ENCODE peak calls at places on chromosomes 1 and 21, in four cellular contexts. P is A549, Y is WTC11, D is K562. I is an unnamed sample.

GRCh38 chr1:227902641-227902990 is 45.1 kb downstream of the WNT9A start:
- DNase-seq in P (no peak), Y (no peak), D (no peak), I (no peak)

GRCh38 chr1:154320882-154321608 is at the start of gene AQP10:
- DNase-seq in P (no peak), Y (no peak), D (peak), I (peak)

GRCh38 chr1:37274896-37275631 is 199.3 kb upstream of the ZC3H12A start:
- DNase-seq in P (no peak), Y (no peak), D (peak), I (no peak)

GRCh38 chr1:103341377-103341880 is 184.1 kb upstream of the RNPC3 start:
- DNase-seq in P (no peak), Y (no peak), D (no peak), I (no peak)

GRCh38 chr1:64093941-64094340 is 109.5 kb upstream of the UBE2U start:
- DNase-seq in P (no peak), Y (no peak), D (no peak), I (no peak)

GRCh38 chr1:246295968-246296367 is 211.1 kb downstream of the SMYD3 start:
- DNase-seq in P (no peak), Y (no peak), D (no peak), I (no peak)

GRCh38 chr1:182102042-182102416 is 40.5 kb upstream of the ZNF648 start:
- DNase-seq in P (no peak), Y (no peak), D (no peak), I (no peak)

GRCh38 chr1:214833357-214833756 is 230.4 kb downstream of the CENPF start:
- DNase-seq in P (peak), Y (no peak), D (no peak), I (peak)

GRCh38 chr1:42730988-42731387 is 9.0 kb downstream of the CLDN19 start:
- DNase-seq in P (peak), Y (no peak), D (peak), I (no peak)

GRCh38 chr1:21638531-21639341 is 30.4 kb downstream of the RAP1GAP start:
- DNase-seq in P (peak), Y (no peak), D (peak), I (peak)

GRCh38 chr1:200040516-200041138 is 13.1 kb downstream of the NR5A2 start:
- DNase-seq in P (peak), Y (peak), D (no peak), I (peak)

GRCh38 chr21:41703857-41704501 is 62.9 kb downstream of the RIPK4 start:
- DNase-seq in P (no peak), Y (no peak), D (no peak), I (no peak)

GRCh38 chr1:179937668-179938259 is 16.8 kb upstream of the CEP350 start:
- DNase-seq in P (no peak), Y (no peak), D (no peak), I (no peak)

GRCh38 chr1:78688701-78689100 is 39.1 kb downstream of the IFI44 start:
- DNase-seq in P (peak), Y (no peak), D (no peak), I (no peak)

GRCh38 chr1:247334378-247335133 is 2.9 kb upstream of the ZNF496 start:
- DNase-seq in P (no peak), Y (no peak), D (peak), I (no peak)

GRCh38 chr1:97174039-97174704 is 452.6 kb downstream of the PTBP2 start:
- DNase-seq in P (no peak), Y (no peak), D (no peak), I (no peak)

GRCh38 chr1:147569587-147570241 is 28.4 kb downstream of the BCL9 start:
- DNase-seq in P (no peak), Y (no peak), D (no peak), I (no peak)

GRCh38 chr1:157966034-157966671 is 27.3 kb upstream of the KIRREL1 start:
- DNase-seq in P (peak), Y (no peak), D (no peak), I (peak)

GRCh38 chr21:35113064-35113463 is 64.0 kb upstream of the RUNX1 start:
- DNase-seq in P (no peak), Y (no peak), D (peak), I (no peak)

GRCh38 chr1:28840928-28841544 is 29.1 kb downstream of the OPRD1 start:
- DNase-seq in P (no peak), Y (no peak), D (peak), I (no peak)

GRCh38 chr1:230424440-230425251 is 1.5 kb downstream of the PGBD5 start:
- DNase-seq in P (no peak), Y (peak), D (no peak), I (no peak)

GRCh38 chr1:156262461-156263287 is 14.8 kb upstream of the PAQR6 start:
- DNase-seq in P (no peak), Y (no peak), D (no peak), I (no peak)

GRCh38 chr1:3078941-3079340 is 9.9 kb downstream of the PRDM16 start:
- DNase-seq in P (no peak), Y (no peak), D (no peak), I (no peak)

GRCh38 chr21:31289702-31290101 is 54.4 kb downstream of the TIAM1 start:
- DNase-seq in P (no peak), Y (no peak), D (no peak), I (no peak)

GRCh38 chr1:153474349-153474748 is 13.9 kb upstream of the S100A7 start:
- DNase-seq in P (no peak), Y (no peak), D (no peak), I (no peak)

GRCh38 chr1:153985341-153985912 is 712 bp downstream of the RAB13 start:
- DNase-seq in P (no peak), Y (no peak), D (peak), I (no peak)

GRCh38 chr21:43020771-43021170 is 46.4 kb downstream of the PKNOX1 start:
- DNase-seq in P (no peak), Y (no peak), D (no peak), I (no peak)

GRCh38 chr1:228090613-228091081 is 8.1 kb downstream of the ARF1 start:
- DNase-seq in P (no peak), Y (no peak), D (no peak), I (no peak)

GRCh38 chr1:207028884-207029283 is 3.7 kb downstream of the C1orf116 start:
- DNase-seq in P (no peak), Y (no peak), D (no peak), I (no peak)

GRCh38 chr1:31040038-31040437 is 25.5 kb downstream of the PUM1 start:
- DNase-seq in P (peak), Y (no peak), D (no peak), I (peak)

GRCh38 chr1:204927673-204928641 is 57.3 kb downstream of the NFASC start:
- DNase-seq in P (no peak), Y (peak), D (peak), I (no peak)

GRCh38 chr1:109793486-109794318 is 30.0 kb upstream of the EPS8L3 start:
- DNase-seq in P (no peak), Y (no peak), D (peak), I (no peak)

GRCh38 chr1:117826551-117827078 is 102.8 kb downstream of the GDAP2 start:
- DNase-seq in P (peak), Y (no peak), D (no peak), I (peak)

GRCh38 chr1:205247130-205247921 is 19.6 kb downstream of the TMCC2 start:
- DNase-seq in P (no peak), Y (no peak), D (peak), I (no peak)

GRCh38 chr1:178942285-178943218 is 71.7 kb upstream of the ANGPTL1 start:
- DNase-seq in P (no peak), Y (no peak), D (no peak), I (no peak)

GRCh38 chr1:213511173-213511572 is 460.1 kb downstream of the RPS6KC1 start:
- DNase-seq in P (no peak), Y (no peak), D (no peak), I (no peak)

GRCh38 chr21:40841524-40842196 is 5.3 kb downstream of the DSCAM start:
- DNase-seq in P (peak), Y (peak), D (peak), I (peak)

GRCh38 chr1:111730282-111730681 is 8.9 kb downstream of the INKA2 start:
- DNase-seq in P (no peak), Y (no peak), D (no peak), I (no peak)

GRCh38 chr1:150613061-150613920 is 16.1 kb downstream of the ENSA start:
- DNase-seq in P (peak), Y (no peak), D (peak), I (peak)

GRCh38 chr1:188986751-188987417 is 1490.8 kb downstream of the BRINP3 start:
- DNase-seq in P (no peak), Y (peak), D (no peak), I (no peak)

GRCh38 chr1:170620164-170620563 is 43.8 kb upstream of the PRRX1 start:
- DNase-seq in P (no peak), Y (no peak), D (no peak), I (no peak)

GRCh38 chr1:170623171-170623570 is 40.8 kb upstream of the PRRX1 start:
- DNase-seq in P (peak), Y (no peak), D (no peak), I (no peak)

GRCh38 chr1:170618418-170618817 is 45.5 kb upstream of the PRRX1 start:
- DNase-seq in P (no peak), Y (no peak), D (no peak), I (no peak)

GRCh38 chr1:170617595-170618215 is 46.2 kb upstream of the PRRX1 start:
- DNase-seq in P (no peak), Y (no peak), D (no peak), I (no peak)

DNA sequence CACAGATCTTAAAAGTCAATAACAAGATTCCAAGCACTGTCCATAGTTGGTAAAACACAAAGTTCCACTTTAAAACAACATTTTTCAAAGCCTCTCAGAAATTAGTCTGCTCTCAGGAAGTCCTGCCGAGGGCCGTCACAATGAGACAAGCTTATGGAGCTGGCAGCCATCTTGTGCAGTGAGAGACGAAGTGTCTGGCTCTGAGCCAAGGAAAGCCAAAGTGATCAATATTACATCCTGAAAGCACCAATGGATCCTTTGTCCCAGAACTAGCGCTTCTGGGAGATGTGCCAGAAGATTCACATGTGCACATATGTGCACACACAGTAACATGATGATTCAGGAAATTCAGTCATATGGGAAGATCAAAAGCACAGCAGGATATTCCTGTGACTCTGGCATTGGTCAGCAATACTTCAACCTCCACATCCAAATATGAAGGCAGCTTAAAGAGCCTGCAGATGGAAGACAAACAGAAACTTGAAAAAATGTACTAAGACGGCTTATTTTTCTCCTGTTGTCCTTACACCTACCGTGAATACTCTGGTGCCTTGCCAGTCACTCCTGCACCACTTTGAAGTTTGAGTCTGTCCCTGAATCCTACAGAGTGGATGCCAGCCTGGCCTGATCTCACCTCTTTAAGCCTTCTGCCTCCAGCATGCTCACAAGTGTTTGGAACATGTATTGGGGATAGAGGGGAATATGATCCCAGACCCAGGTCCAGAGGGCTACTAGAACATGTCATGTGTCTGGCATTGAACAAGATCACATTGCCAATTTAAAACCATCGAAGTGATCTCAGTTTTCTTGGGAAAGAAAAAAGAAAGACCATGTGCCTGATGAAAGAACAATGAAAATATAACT is 44.5 kb upstream of the PRRX1 start:
- DNase-seq in P (no peak), Y (no peak), D (no peak), I (no peak)
- TF ChIP-seq HMGXB4 in P (no peak), Y (no peak), D (no peak), I (no peak)

DNA sequence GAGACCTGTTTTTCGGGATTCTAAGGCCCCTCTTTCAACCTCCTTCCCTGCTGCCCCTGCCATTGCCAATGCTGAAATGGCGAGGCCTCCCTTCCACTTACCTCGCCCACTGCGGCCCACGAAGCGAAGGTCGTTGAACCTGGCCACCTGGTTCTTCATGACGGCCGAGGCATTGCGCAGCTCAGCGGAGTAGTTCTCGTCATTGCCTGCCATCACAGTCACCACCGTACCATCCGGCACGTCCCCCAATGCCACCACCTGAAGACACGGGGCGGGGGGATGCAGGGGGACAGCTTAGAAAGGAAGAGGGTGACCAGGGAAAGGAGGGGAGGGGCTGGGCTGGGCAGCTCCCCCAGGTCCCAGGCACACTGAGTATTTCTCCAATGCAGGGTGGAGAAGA is 2.6 kb downstream of the RUNX3 start:
- DNase-seq in P (no peak), Y (no peak), D (no peak), I (no peak)
- TF ChIP-seq HMGXB4 in P (no peak), Y (no peak), D (no peak), I (no peak)

GRCh38 chr1:59317780-59318179 is 20.9 kb downstream of the FGGY start:
- DNase-seq in P (no peak), Y (no peak), D (no peak), I (no peak)
- TF ChIP-seq HMGXB4 in P (no peak), Y (no peak), D (no peak), I (no peak)

DNA sequence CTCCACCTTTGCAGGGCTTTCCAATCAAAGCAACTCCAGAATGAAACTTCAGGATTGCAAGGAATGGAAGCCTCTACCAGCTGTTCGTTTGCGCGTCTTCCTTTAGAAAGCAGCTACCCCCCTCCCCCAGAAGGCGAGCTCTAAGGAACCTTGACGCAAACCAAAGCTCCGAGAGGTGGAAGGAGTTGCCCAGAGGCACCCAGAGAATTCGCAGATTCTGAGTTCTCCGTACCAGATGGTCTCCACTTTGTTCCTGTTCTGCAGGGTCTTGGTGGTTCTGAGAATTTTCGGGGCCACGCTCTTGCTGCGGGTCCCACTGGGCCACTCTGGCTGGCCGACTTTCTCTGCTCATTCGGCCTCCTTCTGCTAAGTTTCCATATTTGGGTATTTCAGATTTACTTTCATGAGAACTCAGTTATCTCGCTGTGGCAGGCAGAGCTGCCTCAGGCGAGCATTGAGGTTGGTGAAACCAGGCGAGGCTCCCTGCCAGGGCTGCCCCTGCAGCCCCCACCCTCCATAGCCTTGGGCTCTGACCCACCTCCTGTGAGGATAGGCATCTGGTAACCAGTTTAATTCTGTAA is 798 bp downstream of the TRAF5 start:
- DNase-seq in P (no peak), Y (peak), D (peak), I (no peak)
- TF ChIP-seq HMGXB4 in P (no peak), Y (peak), D (no peak), I (no peak)

DNA sequence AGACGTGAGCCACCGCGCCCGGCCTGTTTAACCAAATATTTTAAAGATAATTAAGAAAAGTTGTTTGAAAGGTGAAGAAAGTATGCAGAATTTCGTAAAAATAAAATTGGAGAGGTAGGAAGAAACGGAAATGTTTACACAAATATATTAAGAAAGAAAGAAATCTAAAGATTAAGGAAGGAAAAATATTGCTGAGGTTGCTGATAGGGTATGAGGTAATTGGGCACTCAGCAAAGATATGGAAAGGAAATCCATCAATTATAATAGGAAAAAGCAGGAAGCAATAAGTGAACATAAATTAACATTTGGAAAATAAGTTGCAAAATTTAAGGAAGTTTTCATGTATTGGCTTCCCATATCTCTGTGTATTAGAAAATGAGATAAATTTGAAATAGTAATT is 225.9 kb downstream of the KCNT2 start:
- DNase-seq in P (no peak), Y (no peak), D (no peak), I (no peak)
- TF ChIP-seq HMGXB4 in P (no peak), Y (no peak), D (no peak), I (no peak)

GRCh38 chr1:160841079-160841478 is 21.6 kb downstream of the CD244 start:
- DNase-seq in P (no peak), Y (no peak), D (no peak), I (no peak)

GRCh38 chr1:160850541-160850940 is 12.1 kb downstream of the CD244 start:
- DNase-seq in P (no peak), Y (no peak), D (no peak), I (no peak)

GRCh38 chr1:160844447-160845232 is 18.0 kb downstream of the CD244 start:
- DNase-seq in P (no peak), Y (no peak), D (no peak), I (no peak)

GRCh38 chr1:160850993-160851392 is 11.7 kb downstream of the CD244 start:
- DNase-seq in P (no peak), Y (no peak), D (no peak), I (no peak)

GRCh38 chr1:160846281-160846680 is 16.4 kb downstream of the CD244 start:
- DNase-seq in P (no peak), Y (no peak), D (no peak), I (no peak)
- TF ChIP-seq HMGXB4 in P (no peak), Y (no peak), D (no peak), I (no peak)

GRCh38 chr1:24201941-24202440 is 14.9 kb upstream of the IFNLR1 start:
- DNase-seq in P (peak), Y (peak), D (peak), I (peak)

GRCh38 chr1:24202987-24203386 is 15.9 kb upstream of the IFNLR1 start:
- DNase-seq in P (no peak), Y (no peak), D (no peak), I (no peak)

GRCh38 chr1:24204116-24204515 is 17.0 kb upstream of the IFNLR1 start:
- DNase-seq in P (no peak), Y (no peak), D (no peak), I (no peak)

GRCh38 chr1:24202556-24202955 is 15.5 kb upstream of the IFNLR1 start:
- DNase-seq in P (no peak), Y (no peak), D (no peak), I (no peak)

DNA sequence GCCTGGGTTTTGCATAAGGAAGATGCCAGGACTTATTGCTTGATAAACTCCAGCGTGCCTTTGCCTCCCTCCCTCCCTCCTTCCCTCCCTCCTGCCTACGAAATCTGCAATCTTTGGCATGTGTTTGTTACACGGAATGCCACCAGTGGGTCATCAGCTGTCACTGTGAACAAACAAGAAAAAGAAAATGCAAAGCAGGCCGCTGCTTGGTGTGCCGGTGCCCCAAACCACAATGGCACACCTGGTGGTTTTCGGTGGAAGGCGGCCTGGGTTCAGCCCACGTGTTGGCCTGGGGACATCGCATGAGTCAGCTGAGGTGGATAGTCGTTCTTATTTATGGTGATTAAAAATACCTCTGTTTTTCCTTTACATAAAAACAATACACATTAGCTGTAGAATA is 16.3 kb upstream of the IFNLR1 start:
- DNase-seq in P (no peak), Y (no peak), D (no peak), I (no peak)
- TF ChIP-seq HMGXB4 in P (no peak), Y (no peak), D (no peak), I (no peak)

DNA sequence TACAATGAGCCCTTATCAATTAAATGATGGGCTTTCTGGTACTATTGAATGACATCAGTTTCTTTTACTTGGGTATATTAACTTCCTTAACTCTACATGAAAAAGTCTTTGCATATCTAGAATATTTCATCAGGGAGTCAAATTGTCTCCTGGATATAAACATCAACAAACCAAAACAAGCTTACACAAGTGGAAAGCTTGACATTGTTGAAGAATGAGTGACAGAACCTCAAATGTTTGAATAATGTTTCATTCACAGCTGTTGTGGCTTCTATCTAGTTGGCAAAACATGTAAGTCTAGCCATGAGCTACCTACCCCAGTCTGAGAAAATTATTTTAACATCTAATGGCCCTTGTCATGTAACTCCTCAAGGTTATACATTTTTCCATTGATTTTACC is 604.8 kb upstream of the ADAMTS5 start:
- DNase-seq in P (no peak), Y (no peak), D (no peak), I (no peak)
- TF ChIP-seq HMGXB4 in P (no peak), Y (no peak), D (no peak), I (no peak)

GRCh38 chr21:26557106-26557505 is 16.0 kb downstream of the CYYR1 start:
- DNase-seq in P (no peak), Y (no peak), D (no peak), I (no peak)
- TF ChIP-seq HMGXB4 in P (no peak), Y (no peak), D (no peak), I (no peak)

GRCh38 chr1:107326823-107327445 is 186.1 kb downstream of the NTNG1 start:
- DNase-seq in P (no peak), Y (no peak), D (no peak), I (no peak)
- TF ChIP-seq HMGXB4 in P (no peak), Y (no peak), D (no peak), I (no peak)